ENCODE peak calls at places on chromosome 1, in five cellular contexts. P is activated CD4-positive, alpha-beta T cell treated with anti-CD3 and anti-CD28 coated beads, Interleukin-2, amount 50 U/mL, for 4 hours; C is NCI-H1092; N is NCI-H2029; U is NCI-H460. W is an unnamed sample.

GRCh38 chr1:23343246-23344110 is 606 bp downstream of the HNRNPR start:
- DNase-seq in P (peak), N (peak), U (no peak), C (peak), W (peak)

GRCh38 chr1:147851149-147851548 is 51.4 kb upstream of the GJA8 start:
- DNase-seq in C (no peak), U (no peak), P (no peak), N (no peak), W (no peak)

GRCh38 chr1:20411196-20411980 is 74.6 kb downstream of the CAMK2N1 start:
- DNase-seq in P (no peak), U (peak), N (no peak), C (no peak), W (no peak)

GRCh38 chr1:152227310-152227928 is 3.4 kb upstream of the HRNR start:
- DNase-seq in U (peak), C (no peak), N (no peak), P (no peak), W (no peak)

GRCh38 chr1:86137458-86137857 is 19.1 kb downstream of the COL24A1 start:
- DNase-seq in N (no peak), C (no peak), U (no peak), P (no peak), W (no peak)

GRCh38 chr1:208737922-208738321 is 493.7 kb upstream of the PLXNA2 start:
- DNase-seq in C (no peak), N (no peak), P (no peak), U (no peak), W (no peak)

GRCh38 chr1:155006601-155007101 is 4.0 kb downstream of the ZBTB7B start:
- DNase-seq in C (peak), N (no peak), U (no peak), P (no peak), W (no peak)

GRCh38 chr1:66282885-66283284 is 251.1 kb upstream of the SGIP1 start:
- DNase-seq in C (no peak), P (no peak), U (no peak), N (peak), W (no peak)

GRCh38 chr1:2493218-2493617 is 17.1 kb downstream of the PLCH2 start:
- DNase-seq in P (no peak), U (no peak), N (no peak), C (no peak), W (no peak)

W was measured in cardiac septum.